ENCODE peak calls at places on chromosomes 16 and 17, in eight cellular contexts. W is suprapubic skin, J is occipital lobe, L is psoas muscle, B is HS-5, T is fibroblast of pulmonary artery, Q is NCI-H1694 treated with DMSO at 0.1 percent for 48 hours, P is T-helper 2 cell. K is an unnamed sample.

GRCh38 chr17:82884341-82884871 is 44.6 kb upstream of the ZNF750 start:
- DNase-seq in Q (no peak), L (no peak), P (peak; percentile 49), T (peak; percentile 23), J (no peak), B (no peak), W (no peak), K (no peak)

GRCh38 chr17:44331249-44331760 is 6.7 kb upstream of the SLC25A39 start:
- DNase-seq in B (peak; percentile 39), T (peak; percentile 80), P (peak; percentile 64), L (no peak), J (peak; percentile 34), Q (peak; percentile 72), W (no peak), K (peak; percentile 72)

GRCh38 chr17:61687769-61688168 is 96.8 kb upstream of the NACA2 start:
- DNase-seq in P (no peak), Q (no peak), J (no peak), L (no peak), W (no peak), B (no peak), T (no peak), K (no peak)

GRCh38 chr17:46117117-46117516 is 76.1 kb downstream of the KANSL1 start:
- DNase-seq in Q (no peak), P (no peak), W (no peak), B (no peak), L (no peak), J (no peak), T (no peak), K (no peak)

GRCh38 chr16:20937736-20938135 is 37.2 kb downstream of the LYRM1 start:
- DNase-seq in P (no peak), B (no peak), T (no peak), Q (no peak), J (no peak), L (no peak), W (no peak), K (no peak)

GRCh38 chr17:76527430-76528111 is 9.9 kb downstream of the CYGB start:
- DNase-seq in J (no peak), L (peak; percentile 77), B (no peak), P (peak; percentile 39), T (peak; percentile 95), Q (no peak), W (no peak), K (no peak)

GRCh38 chr16:80123189-80123588 is 417.6 kb upstream of the DYNLRB2 start:
- DNase-seq in P (no peak), W (no peak), Q (no peak), L (no peak), T (no peak), B (no peak), J (no peak), K (no peak)

GRCh38 chr17:65896889-65897288 is 295.0 kb downstream of the CEP112 start:
- DNase-seq in T (no peak), Q (no peak), B (no peak), L (no peak), P (no peak), J (no peak), W (no peak), K (no peak)

GRCh38 chr17:8283356-8283755 is 5.1 kb upstream of the RANGRF start:
- DNase-seq in W (no peak), L (no peak), J (no peak), P (no peak), B (no peak), T (no peak), Q (no peak), K (no peak)

GRCh38 chr16:50234771-50235556 is 31.4 kb upstream of the ADCY7 start:
- DNase-seq in W (no peak), T (peak; percentile 16), L (no peak), Q (no peak), B (no peak), J (no peak), P (no peak), K (no peak)

GRCh38 chr16:28623172-28623711 is 13.4 kb upstream of the SULT1A1 start:
- DNase-seq in W (no peak), L (peak; percentile 45), T (no peak), J (peak; percentile 71), Q (no peak), B (no peak), P (peak; percentile 45), K (peak; percentile 61)

GRCh38 chr17:1714488-1714979 is 4.4 kb upstream of the TLCD2 start:
- DNase-seq in J (peak; percentile 65), P (no peak), L (peak; percentile 99), T (peak; percentile 98), Q (peak; percentile 13), B (no peak), W (peak; percentile 99), K (peak; percentile 78)

GRCh38 chr17:17723354-17724261 is 42.4 kb downstream of the RAI1 start:
- DNase-seq in W (no peak), Q (no peak), J (no peak), P (no peak), T (peak; percentile 76), B (no peak), L (no peak), K (peak; percentile 68)

GRCh38 chr16:66293207-66293735 is 73.2 kb upstream of the CDH5 start:
- DNase-seq in L (no peak), B (no peak), P (no peak), T (no peak), W (no peak), J (no peak), Q (no peak), K (no peak)

GRCh38 chr16:67245674-67246080 is 1.6 kb downstream of the FHOD1 start:
- DNase-seq in J (no peak), Q (no peak), W (no peak), L (no peak), B (no peak), P (no peak), T (no peak), K (no peak)

GRCh38 chr17:8141741-8142140 is 10.5 kb downstream of the PER1 start:
- DNase-seq in B (no peak), L (no peak), T (no peak), J (no peak), W (peak; percentile 72), P (no peak), Q (no peak), K (no peak)

GRCh38 chr16:85279874-85280545 is 167.7 kb upstream of the CIBAR2 start:
- DNase-seq in L (peak; percentile 64), W (no peak), Q (no peak), T (peak; percentile 31), P (no peak), J (no peak), B (no peak), K (peak; percentile 69)